ENCODE peak calls at places on chromosomes 4 and X, in eight cellular contexts. H is lung, K is adipocyte, X is GM23338, N is sigmoid colon, C is tibial artery, Y is adrenal gland, U is Karpas-422. V is an unnamed sample.
A peak's percentile ranks its signal among the peaks of the same experiment; 100 is the strongest.

GRCh38 chrX:109840585-109840984 is 107.5 kb upstream of the ACSL4 start:
- DNase-seq in H (peak; percentile 38), K (peak; percentile 88), X (no peak), N (peak; percentile 72), C (peak; percentile 63), Y (peak; percentile 70), U (no peak), V (peak; percentile 36)

GRCh38 chr4:6027392-6027791 is 9.2 kb upstream of the C4orf50 start:
- DNase-seq in H (no peak), K (no peak), X (no peak), N (no peak), C (no peak), Y (no peak), U (no peak), V (no peak)

GRCh38 chr4:38004062-38004461 is 43.9 kb downstream of the PTTG2 start:
- DNase-seq in H (no peak), K (peak; percentile 46), X (peak; percentile 24), N (no peak), C (no peak), Y (no peak), U (no peak), V (no peak)

GRCh38 chr4:175790067-175790466 is 22.0 kb downstream of the GPM6A start:
- DNase-seq in H (no peak), K (no peak), X (no peak), N (no peak), C (no peak), Y (no peak), U (no peak), V (no peak)

GRCh38 chr4:125624951-125625350 is 310.2 kb downstream of the FAT4 start:
- DNase-seq in H (no peak), K (no peak), X (no peak), N (no peak), C (no peak), Y (no peak), U (no peak), V (no peak)

GRCh38 chr4:72525938-72526337 is 43.1 kb downstream of the ADAMTS3 start:
- DNase-seq in H (peak; percentile 54), K (peak; percentile 79), X (no peak), N (no peak), C (peak; percentile 79), Y (peak; percentile 89), U (no peak), V (peak; percentile 63)

GRCh38 chr4:37770016-37770415 is 56.5 kb upstream of the PGM2 start:
- DNase-seq in H (no peak), K (peak; percentile 74), X (no peak), N (no peak), C (no peak), Y (no peak), U (no peak), V (no peak)

GRCh38 chrX:14014526-14014925 is 15.2 kb downstream of the GEMIN8 start:
- DNase-seq in H (no peak), K (no peak), X (no peak), N (no peak), C (no peak), Y (no peak), U (no peak), V (no peak)

GRCh38 chrX:12975999-12976558 is 1.2 kb downstream of the TMSB4X start:
- DNase-seq in H (peak; percentile 66), K (peak; percentile 58), X (peak; percentile 44), N (no peak), C (peak; percentile 63), Y (peak; percentile 32), U (peak; percentile 86), V (peak; percentile 70)

GRCh38 chr4:24796632-24797031 is 1.3 kb downstream of the SOD3 start:
- DNase-seq in H (no peak), K (peak; percentile 20), X (no peak), N (no peak), C (no peak), Y (no peak), U (no peak), V (no peak)

GRCh38 chrX:115561605-115562491 is 874 bp downstream of the PLS3 start:
- DNase-seq in H (peak; percentile 61), K (peak; percentile 65), X (peak; percentile 41), N (peak; percentile 78), C (peak; percentile 82), Y (peak; percentile 47), U (no peak), V (peak; percentile 43)

GRCh38 chr4:180164799-180165198 is 2078.4 kb upstream of the TENM3 start:
- DNase-seq in H (no peak), K (peak; percentile 55), X (no peak), N (no peak), C (no peak), Y (peak; percentile 36), U (no peak), V (no peak)

GRCh38 chrX:135295238-135295943 is 13.9 kb upstream of the ETDC start:
- DNase-seq in H (peak; percentile 33), K (no peak), X (peak; percentile 80), N (no peak), C (peak; percentile 63), Y (no peak), U (peak; percentile 61), V (peak; percentile 65)

GRCh38 chr4:72418458-72418857 is 150.6 kb downstream of the ADAMTS3 start:
- DNase-seq in H (no peak), K (peak; percentile 56), X (no peak), N (no peak), C (no peak), Y (peak; percentile 63), U (no peak), V (peak; percentile 39)

GRCh38 chr4:3046623-3047022 is 27.7 kb downstream of the HTT-AS start:
- DNase-seq in H (no peak), K (no peak), X (no peak), N (no peak), C (no peak), Y (no peak), U (no peak), V (peak; percentile 32)

GRCh38 chrX:100946521-100946920 is 17.8 kb upstream of the XKRX start:
- DNase-seq in H (no peak), K (no peak), X (no peak), N (no peak), C (no peak), Y (peak; percentile 33), U (no peak), V (no peak)

GRCh38 chr4:149161247-149161646 is 654.4 kb downstream of the IQCM start:
- DNase-seq in H (no peak), K (peak; percentile 61), X (no peak), N (no peak), C (no peak), Y (no peak), U (no peak), V (no peak)

GRCh38 chr4:8227201-8227770 is 28.2 kb downstream of the SH3TC1 start:
- DNase-seq in H (no peak), K (no peak), X (no peak), N (no peak), C (no peak), Y (no peak), U (no peak), V (peak; percentile 75)

GRCh38 chr4:8230033-8230432 is 30.9 kb downstream of the SH3TC1 start:
- DNase-seq in H (no peak), K (no peak), X (no peak), N (no peak), C (no peak), Y (no peak), U (no peak), V (peak; percentile 16)

GRCh38 chr4:8229341-8229975 is 30.4 kb downstream of the SH3TC1 start:
- DNase-seq in H (no peak), K (no peak), X (no peak), N (no peak), C (no peak), Y (no peak), U (no peak), V (peak; percentile 53)

GRCh38 chr4:8227771-8228318 is 28.8 kb downstream of the SH3TC1 start:
- DNase-seq in H (no peak), K (no peak), X (no peak), N (no peak), C (no peak), Y (no peak), U (no peak), V (no peak)

GRCh38 chr4:8228319-8229250 is 29.5 kb downstream of the SH3TC1 start:
- DNase-seq in H (peak; percentile 86), K (peak; percentile 69), X (no peak), N (peak; percentile 86), C (no peak), Y (peak; percentile 86), U (no peak), V (peak; percentile 87)
- H3K4me3 ChIP-seq in H (no peak overlapping the region), K (no peak overlapping the region), X (no peak overlapping the region), N (no peak overlapping the region), C (no peak overlapping the region), Y (no peak overlapping the region), U (no peak overlapping the region), V (no peak overlapping the region)

GRCh38 chrX:129717902-129718301 is 20.9 kb upstream of the XPNPEP2 start:
- DNase-seq in H (no peak), K (peak; percentile 57), X (no peak), N (no peak), C (peak; percentile 81), Y (peak; percentile 89), U (no peak), V (peak; percentile 38)

GRCh38 chrX:129720741-129721140 is 18.0 kb upstream of the XPNPEP2 start:
- DNase-seq in H (no peak), K (no peak), X (no peak), N (no peak), C (no peak), Y (no peak), U (no peak), V (no peak)

GRCh38 chrX:129719931-129720520 is 18.8 kb upstream of the XPNPEP2 start:
- DNase-seq in H (no peak), K (no peak), X (no peak), N (no peak), C (no peak), Y (no peak), U (no peak), V (no peak)

GRCh38 chrX:129718701-129719100 is 20.1 kb upstream of the XPNPEP2 start:
- DNase-seq in H (no peak), K (no peak), X (no peak), N (no peak), C (no peak), Y (no peak), U (peak; percentile 20), V (no peak)

GRCh38 chrX:129719268-129719667 is 19.5 kb upstream of the XPNPEP2 start:
- DNase-seq in H (no peak), K (no peak), X (no peak), N (no peak), C (no peak), Y (no peak), U (no peak), V (no peak)
- H3K4me1 ChIP-seq in H (no peaks in the 10 kb centered on the region), K (peaks cover 12% of the 10 kb centered on the region), X (peaks cover 6% of the 10 kb centered on the region), N (no peaks in the 10 kb centered on the region), C (no peaks in the 10 kb centered on the region), Y (no peaks in the 10 kb centered on the region), U (no peaks in the 10 kb centered on the region), V (no peaks in the 10 kb centered on the region)

DNA sequence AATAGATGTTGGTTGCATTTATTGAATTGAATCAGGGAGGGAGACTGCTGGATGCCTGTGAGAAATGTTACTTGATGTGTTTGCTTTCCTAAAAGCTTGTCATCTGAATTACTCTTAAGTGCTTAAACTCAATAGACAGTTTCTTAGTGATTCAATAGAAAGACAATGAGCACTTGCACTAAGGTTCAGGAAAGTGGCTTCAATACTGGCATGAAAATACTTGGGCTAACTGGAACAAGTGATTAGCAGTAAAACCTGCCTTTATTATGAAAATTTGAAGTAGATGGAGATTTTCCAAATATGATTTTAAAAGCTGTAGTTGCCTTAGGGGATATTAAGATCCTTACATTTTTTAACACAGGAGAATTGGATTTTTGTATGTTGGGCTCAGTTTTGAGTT is 123.3 kb downstream of the RNF150 start:
- DNase-seq in H (no peak), K (no peak), X (no peak), N (no peak), C (no peak), Y (no peak), U (no peak), V (no peak)
- H3K4me3 ChIP-seq in H (no peak overlapping the region), K (no peak overlapping the region), X (no peak overlapping the region), N (no peak overlapping the region), C (no peak overlapping the region), Y (no peak overlapping the region), U (no peak overlapping the region), V (no peak overlapping the region)

GRCh38 chr4:30862176-30862575 is 142.0 kb downstream of the PCDH7 start:
- DNase-seq in H (no peak), K (no peak), X (no peak), N (no peak), C (no peak), Y (no peak), U (no peak), V (no peak)
- H3K4me1 ChIP-seq in H (peaks cover 14% of the 10 kb centered on the region), K (peaks cover 25% of the 10 kb centered on the region), X (no peaks in the 10 kb centered on the region), N (peaks cover 47% of the 10 kb centered on the region), C (peaks cover 15% of the 10 kb centered on the region), Y (no peaks in the 10 kb centered on the region), U (no peaks in the 10 kb centered on the region), V (no peaks in the 10 kb centered on the region)

V was measured in right cardiac atrium.